ENCODE peak calls at places on chromosome X, in ten cellular contexts. K is MCF 10A, G is MM.1S, O is PC-9, V is breast epithelium, Z is A549, H is cardiac muscle cell, I is B cell, L is fibroblast of mammary gland, N is fibroblast of the aortic adventitia. M is an unnamed sample.

GRCh38 chrX:5708209-5708608 is 520.5 kb downstream of the NLGN4X start:
- DNase-seq in K (no peak), G (no peak), O (no peak), V (no peak), Z (no peak), H (no peak), I (no peak), L (no peak), N (no peak), M (no peak)

GRCh38 chrX:14694631-14695030 is 165.3 kb downstream of the GLRA2 start:
- DNase-seq in K (no peak), G (no peak), O (no peak), V (no peak), Z (no peak), H (no peak), I (no peak), L (peak; percentile 62), N (peak; percentile 43), M (no peak)

GRCh38 chrX:123905334-123905733 is 45.5 kb downstream of the XIAP start:
- DNase-seq in K (no peak), G (no peak), O (no peak), V (no peak), Z (no peak), H (no peak), I (no peak), L (no peak), N (no peak), M (no peak)

GRCh38 chrX:2897311-2897689 is 31.8 kb downstream of the ARSD start:
- DNase-seq in K (no peak), G (no peak), O (no peak), V (no peak), Z (no peak), H (no peak), I (no peak), L (no peak), N (no peak), M (no peak)

GRCh38 chrX:72069380-72070160 is 62.1 kb downstream of the RTL5 start:
- DNase-seq in K (no peak), G (no peak), O (no peak), V (no peak), Z (no peak), H (no peak), I (no peak), L (no peak), N (no peak), M (no peak)

GRCh38 chrX:149145845-149146285 is 359.2 kb downstream of the IDS start:
- DNase-seq in K (peak; percentile 16), G (no peak), O (no peak), V (no peak), Z (no peak), H (no peak), I (no peak), L (peak; percentile 31), N (no peak), M (no peak)

GRCh38 chrX:36961590-36961989 is 46.6 kb upstream of the FAM47C start:
- DNase-seq in K (no peak), G (no peak), O (no peak), V (no peak), Z (peak; percentile 30), H (no peak), I (no peak), L (no peak), N (no peak), M (no peak)

GRCh38 chrX:44669626-44670025 is 127.0 kb upstream of the FUNDC1 start:
- DNase-seq in K (peak; percentile 42), G (no peak), O (no peak), V (no peak), Z (no peak), H (no peak), I (no peak), L (peak; percentile 16), N (no peak), M (no peak)

GRCh38 chrX:63349307-63349706 is 1.8 kb downstream of the SPIN4 start:
- DNase-seq in K (peak; percentile 13), G (no peak), O (no peak), V (no peak), Z (no peak), H (peak; percentile 2), I (no peak), L (peak; percentile 1), N (peak; percentile 2), M (no peak)

GRCh38 chrX:4263005-4263404 is 549.6 kb upstream of the PRKX start:
- DNase-seq in K (no peak), G (no peak), O (no peak), V (no peak), Z (peak; percentile 3), H (no peak), I (no peak), L (no peak), N (no peak), M (no peak)

GRCh38 chrX:47358387-47359065 is 11.9 kb upstream of the ZNF157 start:
- DNase-seq in K (no peak), G (no peak), O (no peak), V (no peak), Z (no peak), H (no peak), I (peak; percentile 36), L (no peak), N (no peak), M (no peak)

GRCh38 chrX:104284407-104285000 is 29.8 kb upstream of the ESX1 start:
- DNase-seq in K (peak; percentile 38), G (no peak), O (no peak), V (no peak), Z (no peak), H (no peak), I (no peak), L (peak; percentile 33), N (peak; percentile 7), M (no peak)

GRCh38 chrX:40749874-40750273 is 14.5 kb upstream of the MED14 start:
- DNase-seq in K (no peak), G (peak; percentile 44), O (no peak), V (no peak), Z (no peak), H (no peak), I (peak; percentile 66), L (no peak), N (no peak), M (no peak)

GRCh38 chrX:130024127-130024526 is 41.7 kb downstream of the BCORL1 start:
- DNase-seq in K (peak; percentile 65), G (peak; percentile 72), O (peak; percentile 45), V (peak; percentile 38), Z (peak; percentile 56), H (peak; percentile 72), I (peak; percentile 87), L (peak; percentile 66), N (peak; percentile 67), M (no peak)

GRCh38 chrX:318739-319578 is at the start of gene GTPBP6:
- DNase-seq in K (peak; percentile 99), G (peak; percentile 96), O (peak; percentile 92), V (peak; percentile 100), Z (peak; percentile 100), H (peak; percentile 100), I (peak; percentile 98), L (peak; percentile 99), N (peak; percentile 99), M (peak; percentile 98)

GRCh38 chrX:28997716-28998115 is 410.5 kb downstream of the IL1RAPL1 start:
- DNase-seq in K (no peak), G (no peak), O (no peak), V (no peak), Z (no peak), H (peak; percentile 21), I (no peak), L (no peak), N (peak; percentile 60), M (no peak)

GRCh38 chrX:68929332-68930150 is 100.7 kb downstream of the EFNB1 start:
- DNase-seq in K (peak; percentile 88), G (no peak), O (peak; percentile 64), V (no peak), Z (peak; percentile 14), H (peak; percentile 82), I (no peak), L (peak; percentile 81), N (peak; percentile 70), M (no peak)

GRCh38 chrX:51860679-51861078 is 32.7 kb upstream of the MAGED1 start:
- DNase-seq in K (peak; percentile 43), G (peak; percentile 8), O (no peak), V (no peak), Z (peak; percentile 25), H (peak; percentile 63), I (peak; percentile 15), L (peak; percentile 60), N (peak; percentile 36), M (no peak)

DNA sequence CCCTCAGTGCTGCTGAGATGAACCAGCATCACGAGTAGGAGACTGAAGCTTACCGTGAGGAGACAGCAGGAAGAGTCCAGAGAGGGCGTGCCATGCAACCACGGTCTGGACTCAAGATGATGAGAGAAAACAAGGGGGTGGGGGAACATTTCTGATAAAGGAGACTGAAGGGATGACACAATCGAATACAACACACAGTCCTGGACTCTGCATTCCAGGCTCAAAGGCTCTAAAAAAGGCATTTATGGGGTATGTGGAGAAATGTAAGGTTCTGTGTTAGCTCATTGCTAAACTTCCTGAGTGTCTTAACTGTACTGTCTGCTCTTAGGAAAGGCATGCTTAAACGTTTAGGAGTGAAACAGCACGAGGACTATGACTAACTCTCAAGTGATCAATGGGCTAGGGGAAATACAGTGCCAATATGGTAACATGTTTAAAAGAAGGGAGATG is 20.6 kb upstream of the IRAK1 start:
- DNase-seq in K (peak; percentile 48), G (no peak), O (no peak), V (no peak), Z (no peak), H (peak; percentile 84), I (no peak), L (peak; percentile 87), N (peak; percentile 87), M (no peak)
- TF ChIP-seq CTCF in K (no peak), G (no peak), O (no peak), V (no peak), Z (no peak), H (no peak), I (no peak), L (no peak), N (no peak), M (no peak)

GRCh38 chrX:131821945-131822622 is 201.0 kb upstream of the STK26 start:
- DNase-seq in K (peak; percentile 82), G (peak; percentile 87), O (no peak), V (peak; percentile 82), Z (peak; percentile 18), H (no peak), I (peak; percentile 89), L (peak; percentile 80), N (peak; percentile 95), M (no peak)
- TF ChIP-seq CTCF in K (peak; percentile 41), G (peak; percentile 27), O (no peak), V (peak; percentile 62), Z (no peak), H (no peak), I (no peak), L (peak; percentile 29), N (peak; percentile 34), M (no peak)

GRCh38 chrX:74230094-74230493 is 73.9 kb upstream of the ZCCHC13 start:
- DNase-seq in K (no peak), G (no peak), O (no peak), V (no peak), Z (no peak), H (peak; percentile 13), I (no peak), L (no peak), N (no peak), M (no peak)
- TF ChIP-seq CTCF in K (no peak), G (no peak), O (no peak), V (no peak), Z (no peak), H (peak; percentile 5), I (no peak), L (peak; percentile 13), N (no peak), M (no peak)

DNA sequence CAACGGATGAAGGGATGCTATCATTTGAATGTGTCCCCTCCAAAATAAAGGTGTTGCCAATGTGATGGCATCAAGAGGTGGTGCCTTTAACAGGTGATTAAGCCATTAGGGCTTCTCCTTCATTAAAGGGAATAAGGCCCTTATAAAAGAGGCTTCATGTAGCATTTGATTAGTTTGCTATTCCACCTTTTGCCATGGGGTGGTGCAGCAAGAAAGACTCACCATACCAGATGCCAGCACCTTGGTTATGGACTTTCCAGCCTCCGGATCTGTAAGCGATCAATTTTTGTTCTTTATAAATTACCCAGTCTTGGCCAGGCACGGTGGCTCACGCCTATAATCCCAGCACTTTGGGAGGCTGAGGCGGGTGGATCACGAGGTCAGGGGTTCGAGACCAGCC is 7.9 kb upstream of the SLC25A43 start:
- DNase-seq in K (peak; percentile 59), G (peak; percentile 26), O (no peak), V (no peak), Z (peak; percentile 46), H (peak; percentile 55), I (peak; percentile 8), L (peak; percentile 59), N (peak; percentile 51), M (no peak)
- TF ChIP-seq CTCF in K (peak; percentile 7), G (peak; percentile 25), O (peak; percentile 71), V (peak; percentile 17), Z (no peak), H (peak; percentile 43), I (peak; percentile 17), L (peak; percentile 48), N (peak; percentile 48), M (peak; percentile 9)